ENCODE peak calls at places on chromosomes 6 and 20, in seven cellular contexts. N is heart left ventricle; Q is lower lobe of right lung; J is pancreas; Y is CD4-positive, CD25-positive, alpha-beta regulatory T cell; G is cardiac muscle cell; I is psoas muscle. Z is an unnamed sample.

GRCh38 chr6:14452567-14453527 is 335.3 kb downstream of the CD83 start:
- DNase-seq in N (no peak), Q (no peak), J (no peak), Y (no peak), G (no peak), I (no peak), Z (no peak)

GRCh38 chr6:11315743-11316437 is 83.4 kb upstream of the NEDD9 start:
- DNase-seq in N (no peak), Q (no peak), J (no peak), Y (no peak), G (peak), I (no peak), Z (no peak)

GRCh38 chr20:43744966-43745733 is 18.3 kb upstream of the GTSF1L start:
- DNase-seq in N (no peak), Q (peak), J (no peak), Y (no peak), G (peak), I (no peak), Z (no peak)

GRCh38 chr6:100886078-100886477 is 4.9 kb upstream of the ASCC3 start:
- DNase-seq in N (no peak), Q (no peak), J (no peak), Y (no peak), G (peak), I (no peak), Z (no peak)

GRCh38 chr6:164151161-164151728 is 736.7 kb downstream of the QKI start:
- DNase-seq in N (no peak), Q (no peak), J (no peak), Y (no peak), G (no peak), I (no peak), Z (no peak)

GRCh38 chr6:156827382-156827781 is 50.2 kb downstream of the ARID1B start:
- DNase-seq in N (no peak), Q (no peak), J (no peak), Y (no peak), G (peak), I (no peak), Z (no peak)

GRCh38 chr6:75611702-75612375 is 10.2 kb downstream of the SENP6 start:
- DNase-seq in N (no peak), Q (no peak), J (no peak), Y (no peak), G (no peak), I (no peak), Z (no peak)

GRCh38 chr6:35238843-35239289 is 20.7 kb upstream of the ZNF76 start:
- DNase-seq in N (peak), Q (no peak), J (no peak), Y (no peak), G (peak), I (no peak), Z (no peak)

GRCh38 chr6:157089258-157089657 is 234.1 kb downstream of the TMEM242 start:
- DNase-seq in N (no peak), Q (no peak), J (no peak), Y (no peak), G (peak), I (no peak), Z (no peak)

GRCh38 chr20:34437330-34437986 is 74.4 kb downstream of the ITCH start:
- DNase-seq in N (no peak), Q (no peak), J (no peak), Y (no peak), G (peak), I (no peak), Z (no peak)

GRCh38 chr6:89297695-89298351 is 17.3 kb downstream of the GABRR2 start:
- DNase-seq in N (no peak), Q (no peak), J (no peak), Y (peak), G (peak), I (peak), Z (no peak)

GRCh38 chr6:2746557-2747061 is 4.1 kb downstream of the MYLK4 start:
- DNase-seq in N (no peak), Q (no peak), J (no peak), Y (no peak), G (no peak), I (peak), Z (no peak)

GRCh38 chr6:75378101-75378500 is 93.5 kb upstream of the TMEM30A start:
- DNase-seq in N (no peak), Q (no peak), J (no peak), Y (no peak), G (no peak), I (no peak), Z (no peak)

GRCh38 chr6:120871416-120872261 is 462.6 kb downstream of the TBC1D32 start:
- DNase-seq in N (peak), Q (no peak), J (no peak), Y (no peak), G (no peak), I (no peak), Z (no peak)

GRCh38 chr6:93927731-93928130 is 508.4 kb upstream of the EPHA7 start:
- DNase-seq in N (no peak), Q (no peak), J (peak), Y (no peak), G (no peak), I (no peak), Z (no peak)

GRCh38 chr6:22366214-22366613 is 69.4 kb upstream of the PRL start:
- DNase-seq in N (no peak), Q (no peak), J (no peak), Y (no peak), G (peak), I (no peak), Z (no peak)

GRCh38 chr6:106334646-106335448 is 9.3 kb upstream of the ATG5 start:
- DNase-seq in N (no peak), Q (peak), J (peak), Y (peak), G (peak), I (no peak), Z (no peak)

GRCh38 chr6:12279322-12280098 is 10.7 kb upstream of the EDN1 start:
- DNase-seq in N (no peak), Q (no peak), J (no peak), Y (no peak), G (no peak), I (no peak), Z (no peak)

GRCh38 chr6:2103644-2104523 is 141.5 kb downstream of the GMDS start:
- DNase-seq in N (no peak), Q (no peak), J (no peak), Y (no peak), G (peak), I (no peak), Z (no peak)

GRCh38 chr6:24831771-24832718 is 33.3 kb upstream of the ARMH2 start:
- DNase-seq in N (no peak), Q (no peak), J (no peak), Y (no peak), G (no peak), I (no peak), Z (no peak)

GRCh38 chr6:73854998-73855718 is 159.2 kb downstream of the CD109 start:
- DNase-seq in N (no peak), Q (no peak), J (no peak), Y (peak), G (peak), I (no peak), Z (no peak)

GRCh38 chr20:46037036-46037435 is 8.0 kb downstream of the SLC12A5 start:
- DNase-seq in N (peak), Q (no peak), J (no peak), Y (no peak), G (no peak), I (no peak), Z (no peak)

GRCh38 chr20:5531318-5532081 is 214.7 kb upstream of the PROKR2 start:
- DNase-seq in N (no peak), Q (peak), J (no peak), Y (no peak), G (peak), I (no peak), Z (no peak)

GRCh38 chr20:20594171-20594530 is 118.3 kb downstream of the RALGAPA2 start:
- DNase-seq in N (no peak), Q (no peak), J (no peak), Y (no peak), G (peak), I (no peak), Z (no peak)

GRCh38 chr6:155186052-155186658 is 77.7 kb upstream of the CLDN20 start:
- DNase-seq in N (no peak), Q (no peak), J (no peak), Y (no peak), G (no peak), I (no peak), Z (no peak)

GRCh38 chr6:80029442-80029841 is 25.0 kb downstream of the TTK start:
- DNase-seq in N (no peak), Q (no peak), J (no peak), Y (no peak), G (no peak), I (no peak), Z (no peak)

GRCh38 chr6:138594749-138595148 is 95.5 kb upstream of the NHSL1 start:
- DNase-seq in N (no peak), Q (no peak), J (no peak), Y (no peak), G (no peak), I (no peak), Z (no peak)
- H3K27ac ChIP-seq in N (no peak), Q (no peak), J (no peak), Y (no peak), G (no peak), I (no peak), Z (no peak)

DNA sequence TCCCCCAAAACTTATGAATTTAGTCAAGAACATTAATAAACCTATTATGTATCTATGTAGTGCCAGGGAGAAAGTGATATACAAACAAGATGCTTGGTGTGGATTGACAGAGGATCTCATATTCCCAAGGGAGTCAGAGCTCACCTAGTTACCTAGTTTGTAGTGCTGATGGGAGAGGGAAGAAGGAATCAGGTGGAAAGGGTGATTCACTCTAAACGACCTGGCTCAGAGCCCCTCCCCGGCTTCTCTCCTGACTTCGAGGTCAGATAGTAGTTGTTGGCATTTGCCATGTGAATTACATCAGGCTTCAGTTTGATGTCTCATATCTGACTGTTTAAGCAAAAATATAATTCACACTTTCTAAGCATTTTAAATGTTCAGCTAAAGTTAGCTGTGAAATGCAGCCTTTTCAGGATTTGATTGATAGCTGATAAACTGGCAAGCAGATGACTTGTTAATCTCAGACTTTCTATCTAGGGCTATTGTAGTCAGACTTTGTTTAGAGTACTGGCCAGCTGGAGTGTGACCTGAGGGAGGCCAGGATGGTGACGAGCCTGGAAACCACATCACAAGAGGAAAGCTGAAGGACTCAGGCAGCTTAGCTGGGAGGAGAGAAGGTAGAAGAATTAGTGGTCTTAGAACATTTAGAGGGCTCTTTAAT is 123.7 kb downstream of the AKAP7 start:
- DNase-seq in N (no peak), Q (no peak), J (no peak), Y (no peak), G (no peak), I (no peak), Z (no peak)
- H3K27ac ChIP-seq in N (no peak), Q (no peak), J (no peak), Y (no peak), G (peak), I (no peak), Z (no peak)

DNA sequence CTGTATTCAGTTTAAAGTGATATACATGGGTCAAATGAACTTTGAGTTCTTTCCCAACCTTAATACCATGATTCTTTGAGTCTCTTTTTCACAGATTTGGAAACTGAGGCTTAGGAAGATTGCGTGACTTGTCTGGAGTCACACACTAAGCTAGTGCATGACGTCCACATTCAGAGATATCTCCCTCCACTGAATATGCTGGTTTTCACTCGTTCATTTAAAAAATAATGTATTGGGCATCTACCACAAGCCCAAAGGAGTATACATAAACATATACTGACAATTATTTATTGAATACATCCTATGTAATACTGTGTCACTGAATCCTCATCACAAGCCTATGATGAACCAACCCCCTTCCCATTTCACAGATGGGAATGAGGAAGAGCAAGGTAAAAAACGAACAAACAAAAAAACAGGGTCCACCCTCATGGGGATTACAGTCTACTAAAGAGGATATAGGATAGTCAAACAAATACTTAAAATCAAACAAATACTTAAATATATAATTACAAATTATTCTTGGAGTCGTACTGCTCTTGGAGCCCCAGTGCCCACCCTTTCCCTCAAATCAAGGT is 611 bp upstream of the TM9SF4 start:
- DNase-seq in N (no peak), Q (no peak), J (no peak), Y (no peak), G (no peak), I (no peak), Z (no peak)
- H3K27ac ChIP-seq in N (peak), Q (peak), J (peak), Y (peak), G (no peak), I (peak), Z (peak)

GRCh38 chr6:109381747-109382575 is at the start of gene CD164:
- DNase-seq in N (peak), Q (peak), J (peak), Y (peak), G (peak), I (peak), Z (peak)
- H3K27ac ChIP-seq in N (peak), Q (peak), J (peak), Y (peak), G (peak), I (peak), Z (peak)

GRCh38 chr6:148885920-148886845 is 139.4 kb downstream of the UST start:
- DNase-seq in N (no peak), Q (no peak), J (no peak), Y (no peak), G (no peak), I (no peak), Z (no peak)
- H3K27ac ChIP-seq in N (no peak), Q (no peak), J (no peak), Y (no peak), G (no peak), I (no peak), Z (peak)

Z was measured in suprapubic skin.